ENCODE peak calls at places on chromosome 2, in five cellular contexts. C is iPS-NIHi11, J is HEK293T, B is AG09309, D is upper lobe of right lung. L is an unnamed sample.

GRCh38 chr2:143258126-143258892 is 129.1 kb downstream of the ARHGAP15 start:
- DNase-seq in D (no peak), B (no peak), J (no peak), C (peak), L (no peak)

GRCh38 chr2:4020649-4021048 is 317.3 kb downstream of the DCDC2C start:
- DNase-seq in B (no peak), J (no peak), D (no peak), C (no peak), L (no peak)

GRCh38 chr2:43039376-43040080 is 186.9 kb downstream of the ZFP36L2 start:
- DNase-seq in B (no peak), J (no peak), D (peak), C (no peak), L (no peak)

GRCh38 chr2:138922973-138923563 is 142.9 kb upstream of the NXPH2 start:
- DNase-seq in C (no peak), D (no peak), J (peak), B (no peak), L (no peak)

GRCh38 chr2:196278491-196278911 is 107.1 kb upstream of the STK17B start:
- DNase-seq in C (no peak), J (no peak), B (no peak), D (no peak), L (no peak)

GRCh38 chr2:178105566-178105965 is 6.7 kb upstream of the RBM45 start:
- DNase-seq in C (no peak), J (no peak), B (no peak), D (no peak), L (no peak)

GRCh38 chr2:230714122-230714453 is 1.4 kb downstream of the CAB39 start:
- DNase-seq in D (no peak), B (no peak), C (peak), J (no peak), L (no peak)

GRCh38 chr2:202765435-202765834 is 106.1 kb downstream of the ICA1L start:
- DNase-seq in C (no peak), J (no peak), B (no peak), D (no peak), L (no peak)

GRCh38 chr2:103132536-103133217 is 370.8 kb downstream of the TMEM182 start:
- DNase-seq in B (no peak), C (no peak), J (no peak), D (no peak), L (no peak)

GRCh38 chr2:161122772-161123530 is 37.3 kb upstream of the TANK start:
- DNase-seq in D (no peak), C (peak), B (peak), J (peak), L (peak)

GRCh38 chr2:235095569-235095968 is 143.8 kb downstream of the SH3BP4 start:
- DNase-seq in C (no peak), D (no peak), B (no peak), J (no peak), L (no peak)

GRCh38 chr2:118705032-118705431 is 142.4 kb downstream of the EN1 start:
- DNase-seq in C (no peak), B (peak), D (no peak), J (no peak), L (no peak)

GRCh38 chr2:220981926-220982325 is 590.2 kb downstream of the EPHA4 start:
- DNase-seq in D (no peak), C (no peak), J (no peak), B (no peak), L (no peak)

GRCh38 chr2:197184959-197185586 is 125.5 kb downstream of the ANKRD44 start:
- DNase-seq in C (no peak), J (no peak), B (no peak), D (peak), L (no peak)

GRCh38 chr2:226725096-226725495 is 74.5 kb downstream of the IRS1 start:
- DNase-seq in J (no peak), C (no peak), D (no peak), B (no peak), L (no peak)

GRCh38 chr2:25587361-25587760 is 86.0 kb downstream of the DTNB start:
- DNase-seq in J (no peak), C (no peak), B (no peak), D (no peak), L (peak)

GRCh38 chr2:235952714-235953113 is 215.5 kb downstream of the GBX2 start:
- DNase-seq in J (no peak), D (no peak), B (no peak), C (no peak), L (no peak)

GRCh38 chr2:152369176-152369860 is 34.3 kb downstream of the FMNL2 start:
- DNase-seq in D (no peak), B (peak), C (no peak), J (no peak), L (peak)

GRCh38 chr2:162989507-162989906 is 150.9 kb upstream of the KCNH7 start:
- DNase-seq in D (no peak), J (peak), C (no peak), B (no peak), L (no peak)

GRCh38 chr2:3007135-3007534 is 370.5 kb downstream of the EIPR1 start:
- DNase-seq in D (no peak), B (no peak), J (no peak), C (no peak), L (no peak)

GRCh38 chr2:69645026-69645425 is 1.5 kb upstream of the AAK1 start:
- DNase-seq in C (no peak), J (no peak), D (no peak), B (no peak), L (no peak)

GRCh38 chr2:239954166-239955085 is 70.7 kb downstream of the NDUFA10 start:
- DNase-seq in J (no peak), D (no peak), B (no peak), C (no peak), L (no peak)

L was measured in AG04450.